ENCODE peak calls at places on chromosomes 3 and 15, in seven cellular contexts. A is stimulated activated CD4-positive, alpha-beta T cell treated with anti-CD3 and anti-CD28 coated beads, TNF-alpha, amount 100 ng/mL, for 4 hours; S is NCI-H460; C is putamen; G is stimulated activated naive CD8-positive, alpha-beta T cell treated with anti-CD3 and anti-CD28 coated beads, Interleukin-15, amount 100 ng/mL, for 72 hours; W is EL; M is AG09309. H is an unnamed sample.

GRCh38 chr3:127469760-127470159 is 120.8 kb downstream of the TPRA1 start:
- DNase-seq in A (no peak), S (no peak), C (no peak), G (no peak), W (no peak), M (no peak), H (no peak)

GRCh38 chr15:69616558-69616957 is 163.9 kb downstream of the RPLP1 start:
- DNase-seq in A (no peak), S (no peak), C (no peak), G (no peak), W (no peak), M (no peak), H (no peak)

GRCh38 chr3:137468446-137468845 is 295.7 kb upstream of the SOX14 start:
- DNase-seq in A (no peak), S (no peak), C (no peak), G (no peak), W (no peak), M (no peak), H (no peak)

GRCh38 chr15:70438776-70439175 is 324.6 kb downstream of the UACA start:
- DNase-seq in A (no peak), S (no peak), C (no peak), G (no peak), W (no peak), M (no peak), H (no peak)

GRCh38 chr3:159158213-159158612 is 356.4 kb downstream of the MFSD1 start:
- DNase-seq in A (no peak), S (no peak), C (no peak), G (no peak), W (no peak), M (no peak), H (peak)

GRCh38 chr3:9402410-9403228 is 5.2 kb downstream of the SETD5 start:
- DNase-seq in A (no peak), S (no peak), C (peak), G (no peak), W (no peak), M (no peak), H (no peak)

GRCh38 chr3:11116336-11117059 is 37.8 kb upstream of the HRH1 start:
- DNase-seq in A (no peak), S (no peak), C (no peak), G (no peak), W (peak), M (no peak), H (no peak)

GRCh38 chr3:159787794-159788205 is 200.8 kb upstream of the IL12A start:
- DNase-seq in A (no peak), S (peak), C (no peak), G (no peak), W (peak), M (peak), H (peak)

GRCh38 chr15:88652456-88653199 is 13.8 kb downstream of the ISG20 start:
- DNase-seq in A (no peak), S (no peak), C (no peak), G (peak), W (no peak), M (no peak), H (no peak)

GRCh38 chr3:23202921-23203650 is at the start of gene UBE2E2:
- DNase-seq in A (peak), S (peak), C (peak), G (peak), W (peak), M (no peak), H (peak)

GRCh38 chr3:182568756-182569155 is 224.5 kb upstream of the ATP11B start:
- DNase-seq in A (no peak), S (no peak), C (no peak), G (no peak), W (no peak), M (no peak), H (no peak)

GRCh38 chr3:195886181-195887141 is 21.9 kb downstream of the TNK2 start:
- DNase-seq in A (no peak), S (no peak), C (no peak), G (no peak), W (no peak), M (no peak), H (no peak)

GRCh38 chr15:73190189-73190601 is 137.9 kb downstream of the NEO1 start:
- DNase-seq in A (no peak), S (no peak), C (no peak), G (no peak), W (no peak), M (peak), H (peak)

GRCh38 chr3:171201825-171202224 is 175.3 kb upstream of the SLC2A2 start:
- DNase-seq in A (no peak), S (no peak), C (no peak), G (no peak), W (no peak), M (no peak), H (no peak)

GRCh38 chr3:124832782-124833709 is 54.1 kb downstream of the ITGB5 start:
- DNase-seq in A (no peak), S (no peak), C (no peak), G (no peak), W (peak), M (peak), H (no peak)

GRCh38 chr3:105836533-105836932 is 32.3 kb downstream of the CBLB start:
- DNase-seq in A (no peak), S (no peak), C (no peak), G (peak), W (peak), M (peak), H (peak)

GRCh38 chr15:45165536-45165935 is 22.2 kb downstream of the SHF start:
- DNase-seq in A (no peak), S (no peak), C (no peak), G (no peak), W (no peak), M (no peak), H (no peak)

GRCh38 chr3:134600166-134600670 is 50.6 kb downstream of the KY start:
- DNase-seq in A (no peak), S (no peak), C (no peak), G (no peak), W (no peak), M (no peak), H (no peak)

GRCh38 chr15:56102401-56102800 is 109.0 kb upstream of the NEDD4 start:
- DNase-seq in A (no peak), S (no peak), C (peak), G (no peak), W (no peak), M (no peak), H (no peak)

GRCh38 chr3:129794319-129795201 is 99.0 kb downstream of the TMCC1 start:
- DNase-seq in A (no peak), S (no peak), C (no peak), G (peak), W (peak), M (no peak), H (peak)

GRCh38 chr3:194343561-194343893 is 7.6 kb downstream of the CPN2 start:
- DNase-seq in A (no peak), S (no peak), C (no peak), G (no peak), W (no peak), M (no peak), H (no peak)

GRCh38 chr3:102235679-102236078 is 199.1 kb upstream of the ZPLD1 start:
- DNase-seq in A (no peak), S (peak), C (no peak), G (peak), W (peak), M (no peak), H (no peak)

GRCh38 chr3:48428863-48429415 is 947 bp downstream of the PLXNB1 start:
- DNase-seq in A (peak), S (no peak), C (peak), G (no peak), W (peak), M (no peak), H (no peak)

GRCh38 chr3:113034011-113034410 is 43.2 kb downstream of the GTPBP8 start:
- DNase-seq in A (no peak), S (no peak), C (no peak), G (no peak), W (no peak), M (no peak), H (no peak)

H was measured in mammary epithelial cell.